ENCODE peak calls at places on chromosomes 1 and 21, in five cellular contexts. S is astrocyte of the spinal cord, J is adrenal gland, Q is pancreas, V is body of pancreas. O is an unnamed sample.

GRCh38 chr1:156488566-156489165 is 11.9 kb downstream of the MEF2D start:
- DNase-seq in V (no peak), J (no peak), Q (no peak), S (no peak), O (no peak)

GRCh38 chr21:42172596-42173483 is 46.1 kb upstream of the ABCG1 start:
- DNase-seq in V (no peak), Q (no peak), J (no peak), S (no peak), O (no peak)

GRCh38 chr1:245154429-245155185 is at the start of gene KIF26B:
- DNase-seq in Q (no peak), V (peak), J (peak), S (peak), O (peak)

GRCh38 chr1:212432163-212432705 is 486 bp upstream of the NENF start:
- DNase-seq in J (no peak), V (no peak), Q (no peak), S (peak), O (no peak)

GRCh38 chr1:182809414-182809957 is 19.9 kb downstream of the NPL start:
- DNase-seq in Q (no peak), S (no peak), V (no peak), J (no peak), O (no peak)

GRCh38 chr1:183783896-183784637 is 20.9 kb upstream of the RGL1 start:
- DNase-seq in V (peak), Q (peak), S (peak), J (peak), O (peak)

GRCh38 chr1:11898831-11899467 is 27.3 kb downstream of the KIAA2013 start:
- DNase-seq in S (no peak), J (no peak), V (no peak), Q (no peak), O (no peak)

GRCh38 chr1:198674009-198674408 is 35.2 kb downstream of the PTPRC start:
- DNase-seq in J (no peak), S (no peak), Q (no peak), V (no peak), O (peak)

GRCh38 chr1:5620997-5621396 is 371.2 kb downstream of the NPHP4 start:
- DNase-seq in V (peak), J (no peak), S (no peak), Q (no peak), O (no peak)

GRCh38 chr21:26572668-26573381 is at the start of gene CYYR1:
- DNase-seq in S (peak), Q (no peak), J (peak), V (no peak), O (no peak)
- H3K4me3 ChIP-seq in S (peak), Q (no peak), J (no peak), V (no peak), O (peak)

GRCh38 chr1:205354259-205354904 is 2.3 kb downstream of the KLHDC8A start:
- DNase-seq in Q (peak), S (peak), V (peak), J (peak), O (peak)
- TF ChIP-seq CTCF in Q (peak), S (peak), V (peak), J (peak), O (peak)

GRCh38 chr21:38386967-38387366 is 111.3 kb downstream of the ERG start:
- DNase-seq in V (no peak), J (no peak), S (peak), Q (no peak), O (no peak)
- H3K4me3 ChIP-seq in V (no peak), J (no peak), S (no peak), Q (no peak), O (no peak)

GRCh38 chr1:78607334-78607927 is 12.8 kb upstream of the IFI44L start:
- DNase-seq in Q (no peak), V (no peak), S (peak), J (no peak), O (peak)

GRCh38 chr1:78606274-78606673 is 14.0 kb upstream of the IFI44L start:
- DNase-seq in V (no peak), Q (no peak), J (no peak), S (no peak), O (no peak)

GRCh38 chr1:78604643-78605042 is 15.6 kb upstream of the IFI44L start:
- DNase-seq in S (no peak), J (no peak), V (no peak), Q (no peak), O (no peak)

GRCh38 chr1:78603206-78603605 is 17.0 kb upstream of the IFI44L start:
- DNase-seq in V (no peak), Q (no peak), J (no peak), S (peak), O (no peak)

GRCh38 chr1:78607944-78608343 is 12.3 kb upstream of the IFI44L start:
- DNase-seq in J (no peak), S (no peak), Q (no peak), V (no peak), O (no peak)
- TF ChIP-seq CTCF in J (no peak), S (peak), Q (no peak), V (no peak), O (no peak)

GRCh38 chr1:150115121-150115520 is 34.6 kb upstream of the PLEKHO1 start:
- DNase-seq in J (no peak), V (no peak), S (no peak), Q (no peak), O (no peak)

GRCh38 chr1:150111670-150112069 is 38.0 kb upstream of the PLEKHO1 start:
- DNase-seq in V (no peak), J (no peak), Q (no peak), S (no peak), O (no peak)

GRCh38 chr1:150109567-150109966 is 40.1 kb upstream of the PLEKHO1 start:
- DNase-seq in J (no peak), S (no peak), Q (no peak), V (no peak), O (no peak)

GRCh38 chr1:150106331-150106730 is 38.8 kb downstream of the VPS45 start:
- DNase-seq in S (peak), Q (no peak), J (no peak), V (no peak), O (no peak)

DNA sequence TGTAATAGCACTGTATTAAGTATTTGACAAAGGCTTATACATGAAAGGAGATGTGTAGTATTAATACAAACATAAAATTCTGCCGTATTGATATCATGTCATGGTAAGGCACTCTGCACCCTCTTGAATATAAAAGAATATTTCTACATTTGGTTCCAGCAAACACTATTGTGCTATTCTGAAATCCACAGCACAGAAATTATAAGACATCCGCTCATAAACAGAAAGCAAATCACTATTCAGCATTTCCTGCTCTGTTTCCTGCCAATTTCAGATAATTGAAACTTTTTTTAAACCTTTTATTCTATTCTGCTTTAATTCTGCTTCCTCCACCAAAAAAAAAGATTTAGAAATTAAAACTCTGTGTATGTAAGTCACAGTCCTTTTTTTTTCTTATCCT is 39.6 kb upstream of the PLEKHO1 start:
- DNase-seq in V (no peak), Q (no peak), S (no peak), J (no peak), O (no peak)
- H3K4me3 ChIP-seq in V (no peak), Q (no peak), S (no peak), J (no peak), O (no peak)

DNA sequence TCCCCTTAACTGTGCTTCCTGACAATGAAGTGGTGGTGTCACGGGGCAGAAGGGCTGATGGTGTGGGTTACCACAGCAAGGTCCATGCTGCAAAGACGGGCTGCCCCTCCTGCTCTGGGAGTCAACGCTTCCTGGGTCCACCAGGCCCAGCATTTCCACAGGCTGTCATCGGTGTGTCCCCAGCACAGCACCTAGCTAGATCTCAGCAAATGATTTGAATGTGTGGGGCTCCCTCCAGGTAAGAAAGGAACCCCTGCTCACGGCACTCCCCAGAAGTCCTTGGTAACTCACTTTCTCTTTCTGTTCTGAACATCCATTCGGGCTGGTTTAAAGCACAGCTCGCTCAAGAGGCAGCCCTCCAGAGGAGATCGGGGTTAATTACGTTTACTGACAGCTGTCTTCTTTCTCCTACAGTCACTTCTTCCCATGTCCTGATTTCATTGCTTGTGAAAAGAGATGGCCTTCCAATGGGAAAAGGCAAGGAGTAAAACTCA is 27.3 kb downstream of the HIVEP3 start:
- DNase-seq in S (no peak), Q (no peak), J (peak), V (peak), O (no peak)
- TF ChIP-seq CTCF in S (peak), Q (no peak), J (no peak), V (no peak), O (no peak)

GRCh38 chr1:23693599-23693998 is 2.0 kb downstream of the RPL11 start:
- DNase-seq in V (no peak), S (no peak), J (no peak), Q (no peak), O (no peak)
- H3K4me3 ChIP-seq in V (no peak), S (peak), J (no peak), Q (no peak), O (peak)